ENCODE peak calls at places on chromosomes 13 and 19, in five cellular contexts. One of them, this sample, is unnamed. For H3K4me1, the result is how much of the 10 kb centered on the place peaks cover.

GRCh38 chr13:97948041-97948440 is 5.4 kb upstream of the IPO5 start:
- DNase-seq in pancreas: no peak
- DNase-seq in prostate gland: no peak
- DNase-seq in heart right ventricle: no peak
- DNase-seq in effector memory CD4-positive, alpha-beta T cell: no peak
- DNase-seq in this sample: peak

GRCh38 chr13:113929628-113930615 is 44.0 kb downstream of the C13orf46 start:
- DNase-seq in heart right ventricle: no peak
- DNase-seq in prostate gland: no peak
- DNase-seq in pancreas: peak
- DNase-seq in effector memory CD4-positive, alpha-beta T cell: no peak
- DNase-seq in this sample: peak

GRCh38 chr19:42693760-42694350 is 46.4 kb downstream of the PSG3 start:
- DNase-seq in prostate gland: no peak
- DNase-seq in heart right ventricle: no peak
- DNase-seq in pancreas: peak
- DNase-seq in effector memory CD4-positive, alpha-beta T cell: no peak
- DNase-seq in this sample: peak

GRCh38 chr19:3042545-3043267 is 13.6 kb upstream of the TLE2 start:
- DNase-seq in effector memory CD4-positive, alpha-beta T cell: no peak
- DNase-seq in pancreas: no peak
- DNase-seq in heart right ventricle: no peak
- DNase-seq in prostate gland: no peak
- DNase-seq in this sample: no peak

GRCh38 chr19:7480222-7480974 is 8.4 kb downstream of the PEX11G start:
- DNase-seq in prostate gland: no peak
- DNase-seq in effector memory CD4-positive, alpha-beta T cell: no peak
- DNase-seq in pancreas: no peak
- DNase-seq in heart right ventricle: no peak
- DNase-seq in this sample: no peak

GRCh38 chr19:40523322-40524047 is 53.2 kb upstream of the SHKBP1 start:
- DNase-seq in effector memory CD4-positive, alpha-beta T cell: peak
- DNase-seq in prostate gland: no peak
- DNase-seq in pancreas: peak
- DNase-seq in heart right ventricle: peak
- DNase-seq in this sample: peak

GRCh38 chr13:90947976-90948375 is 399.5 kb upstream of the MIR17HG start:
- DNase-seq in effector memory CD4-positive, alpha-beta T cell: no peak
- DNase-seq in heart right ventricle: no peak
- DNase-seq in pancreas: no peak
- DNase-seq in prostate gland: no peak
- DNase-seq in this sample: no peak

GRCh38 chr19:58042709-58043340 is 9.0 kb downstream of the ZSCAN1 start:
- DNase-seq in pancreas: no peak
- DNase-seq in heart right ventricle: no peak
- DNase-seq in effector memory CD4-positive, alpha-beta T cell: no peak
- DNase-seq in prostate gland: no peak
- DNase-seq in this sample: no peak

GRCh38 chr13:73940098-73940497 is 194.1 kb downstream of the KLF12 start:
- DNase-seq in effector memory CD4-positive, alpha-beta T cell: no peak
- DNase-seq in heart right ventricle: peak
- DNase-seq in pancreas: no peak
- DNase-seq in prostate gland: no peak
- DNase-seq in this sample: no peak

DNA sequence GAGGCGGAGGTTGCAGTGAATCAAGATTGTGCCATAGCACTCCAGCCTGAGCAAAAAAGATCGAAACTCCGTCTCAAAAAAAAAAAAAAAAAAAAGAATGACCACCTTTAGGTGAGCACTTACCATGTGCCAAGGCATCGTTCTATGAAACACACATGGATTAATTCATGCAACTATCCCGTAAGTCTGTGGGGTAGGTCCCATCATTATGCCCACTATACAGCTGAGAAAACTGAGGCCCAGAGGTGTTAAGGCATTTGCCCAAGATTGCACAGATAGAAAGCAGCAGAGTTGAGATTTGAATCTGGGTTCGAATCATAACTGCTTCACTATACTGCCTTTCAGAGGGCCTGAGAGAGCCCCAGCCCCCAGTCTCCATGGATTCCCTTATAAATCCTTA is 2.3 kb downstream of the GMFG start:
- DNase-seq in effector memory CD4-positive, alpha-beta T cell: no peak
- DNase-seq in pancreas: no peak
- DNase-seq in heart right ventricle: no peak
- DNase-seq in prostate gland: no peak
- DNase-seq in this sample: no peak
- H3K4me1 ChIP-seq in effector memory CD4-positive, alpha-beta T cell: under half
- H3K4me1 ChIP-seq in pancreas: under half
- H3K4me1 ChIP-seq in heart right ventricle: under half
- H3K4me1 ChIP-seq in prostate gland: under half
- H3K4me1 ChIP-seq in this sample: under half

DNA sequence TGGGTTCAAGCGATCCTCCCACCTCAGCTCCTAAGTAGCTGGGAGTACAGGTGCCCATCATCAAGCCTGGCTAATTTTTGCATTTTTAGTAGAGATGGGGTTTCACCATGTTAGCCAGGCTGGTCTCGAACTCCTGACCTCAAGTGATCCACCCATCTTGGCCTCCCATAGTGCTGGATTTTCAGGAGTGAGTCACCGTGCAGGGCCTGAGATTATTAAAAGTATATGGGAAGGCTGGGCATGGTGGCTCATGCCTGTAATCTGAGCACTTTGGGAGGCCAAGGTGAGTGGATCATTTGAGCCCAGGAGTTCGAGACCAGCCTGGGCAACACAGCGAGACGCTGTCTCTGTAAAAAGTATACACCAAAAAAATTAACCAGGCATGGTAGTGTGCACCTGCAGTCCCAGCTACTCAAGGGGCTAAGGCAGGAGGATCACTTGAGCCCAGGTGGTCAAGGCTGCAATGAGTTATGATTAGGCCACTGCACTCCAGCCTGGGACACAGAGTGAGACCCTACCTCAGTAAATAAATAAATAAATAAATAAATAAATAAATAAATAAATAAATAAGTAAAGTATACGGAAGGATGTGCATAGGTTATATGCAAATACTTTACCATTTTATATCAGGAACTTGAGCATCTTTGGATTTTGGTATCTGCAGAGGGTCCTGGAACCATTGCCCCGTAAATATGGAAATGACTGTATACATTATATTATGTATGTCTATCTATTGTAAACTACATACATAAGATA is 854 bp downstream of the IL12RB1 start:
- DNase-seq in prostate gland: no peak
- DNase-seq in effector memory CD4-positive, alpha-beta T cell: no peak
- DNase-seq in heart right ventricle: no peak
- DNase-seq in pancreas: no peak
- DNase-seq in this sample: no peak
- H3K4me1 ChIP-seq in prostate gland: under half
- H3K4me1 ChIP-seq in effector memory CD4-positive, alpha-beta T cell: under half
- H3K4me1 ChIP-seq in heart right ventricle: under half
- H3K4me1 ChIP-seq in pancreas: under half
- H3K4me1 ChIP-seq in this sample: under half

GRCh38 chr19:17306285-17306714 is 628 bp downstream of the MRPL34 start:
- DNase-seq in pancreas: no peak
- DNase-seq in effector memory CD4-positive, alpha-beta T cell: no peak
- DNase-seq in heart right ventricle: no peak
- DNase-seq in prostate gland: no peak
- DNase-seq in this sample: no peak
- H3K4me1 ChIP-seq in pancreas: under half
- H3K4me1 ChIP-seq in effector memory CD4-positive, alpha-beta T cell: under half
- H3K4me1 ChIP-seq in heart right ventricle: under half
- H3K4me1 ChIP-seq in prostate gland: under half
- H3K4me1 ChIP-seq in this sample: under half

GRCh38 chr13:110272651-110273050 is 34.3 kb downstream of the COL4A1 start:
- DNase-seq in prostate gland: no peak
- DNase-seq in effector memory CD4-positive, alpha-beta T cell: no peak
- DNase-seq in pancreas: no peak
- DNase-seq in heart right ventricle: no peak
- DNase-seq in this sample: no peak

GRCh38 chr13:110273254-110273653 is 33.7 kb downstream of the COL4A1 start:
- DNase-seq in heart right ventricle: no peak
- DNase-seq in prostate gland: no peak
- DNase-seq in effector memory CD4-positive, alpha-beta T cell: no peak
- DNase-seq in pancreas: no peak
- DNase-seq in this sample: no peak

GRCh38 chr13:110275931-110276552 is 30.9 kb downstream of the COL4A1 start:
- DNase-seq in heart right ventricle: no peak
- DNase-seq in prostate gland: no peak
- DNase-seq in effector memory CD4-positive, alpha-beta T cell: no peak
- DNase-seq in pancreas: no peak
- DNase-seq in this sample: no peak

GRCh38 chr13:110276553-110276950 is 30.4 kb downstream of the COL4A1 start:
- DNase-seq in pancreas: no peak
- DNase-seq in effector memory CD4-positive, alpha-beta T cell: no peak
- DNase-seq in prostate gland: no peak
- DNase-seq in heart right ventricle: no peak
- DNase-seq in this sample: no peak

GRCh38 chr13:110274687-110275086 is 32.3 kb downstream of the COL4A1 start:
- DNase-seq in heart right ventricle: no peak
- DNase-seq in prostate gland: no peak
- DNase-seq in effector memory CD4-positive, alpha-beta T cell: no peak
- DNase-seq in pancreas: no peak
- DNase-seq in this sample: no peak
- H3K4me1 ChIP-seq in heart right ventricle: half or more
- H3K4me1 ChIP-seq in prostate gland: under half
- H3K4me1 ChIP-seq in effector memory CD4-positive, alpha-beta T cell: under half
- H3K4me1 ChIP-seq in pancreas: under half
- H3K4me1 ChIP-seq in this sample: under half